ENCODE peak calls at places on chromosomes 7 and 10, in eight cellular contexts. One of them, this sample, is unnamed.

GRCh38 chr7:9250876-9251275 is 817.5 kb downstream of the NXPH1 start:
- DNase-seq in endothelial cell: no peak
- DNase-seq in BJ: no peak
- DNase-seq in type B pancreatic cell: no peak
- DNase-seq in HFFc6: no peak
- DNase-seq in uterus: no peak
- DNase-seq in CD4-positive, alpha-beta T cell: no peak
- DNase-seq in GM12865: no peak
- DNase-seq in this sample: no peak

GRCh38 chr10:85741626-85742300 is 624.8 kb downstream of the GRID1 start:
- DNase-seq in BJ: no peak
- DNase-seq in type B pancreatic cell: no peak
- DNase-seq in endothelial cell: no peak
- DNase-seq in HFFc6: no peak
- DNase-seq in GM12865: peak
- DNase-seq in CD4-positive, alpha-beta T cell: no peak
- DNase-seq in uterus: no peak
- DNase-seq in this sample: peak

GRCh38 chr7:132161231-132161915 is 414.9 kb downstream of the PLXNA4 start:
- DNase-seq in CD4-positive, alpha-beta T cell: no peak
- DNase-seq in GM12865: no peak
- DNase-seq in type B pancreatic cell: no peak
- DNase-seq in uterus: no peak
- DNase-seq in endothelial cell: no peak
- DNase-seq in HFFc6: no peak
- DNase-seq in BJ: no peak
- DNase-seq in this sample: no peak

GRCh38 chr7:21364838-21365267 is 63.0 kb upstream of the SP4 start:
- DNase-seq in GM12865: peak
- DNase-seq in BJ: no peak
- DNase-seq in HFFc6: no peak
- DNase-seq in endothelial cell: no peak
- DNase-seq in type B pancreatic cell: no peak
- DNase-seq in CD4-positive, alpha-beta T cell: no peak
- DNase-seq in uterus: no peak
- DNase-seq in this sample: no peak

GRCh38 chr10:43698156-43698555 is 49.5 kb upstream of the ZNF32 start:
- DNase-seq in BJ: no peak
- DNase-seq in CD4-positive, alpha-beta T cell: no peak
- DNase-seq in uterus: no peak
- DNase-seq in HFFc6: no peak
- DNase-seq in GM12865: no peak
- DNase-seq in type B pancreatic cell: no peak
- DNase-seq in endothelial cell: no peak
- DNase-seq in this sample: no peak

GRCh38 chr10:75508814-75509306 is 77.4 kb downstream of the LRMDA start:
- DNase-seq in CD4-positive, alpha-beta T cell: no peak
- DNase-seq in endothelial cell: no peak
- DNase-seq in type B pancreatic cell: no peak
- DNase-seq in uterus: peak
- DNase-seq in HFFc6: no peak
- DNase-seq in GM12865: peak
- DNase-seq in BJ: no peak
- DNase-seq in this sample: no peak

GRCh38 chr10:69409968-69410367 is 6.8 kb downstream of the TACR2 start:
- DNase-seq in endothelial cell: no peak
- DNase-seq in type B pancreatic cell: no peak
- DNase-seq in CD4-positive, alpha-beta T cell: no peak
- DNase-seq in GM12865: peak
- DNase-seq in uterus: peak
- DNase-seq in BJ: no peak
- DNase-seq in HFFc6: no peak
- DNase-seq in this sample: no peak

GRCh38 chr7:143288836-143289235 is 685 bp downstream of the CASP2 start:
- DNase-seq in type B pancreatic cell: no peak
- DNase-seq in CD4-positive, alpha-beta T cell: no peak
- DNase-seq in BJ: no peak
- DNase-seq in GM12865: peak
- DNase-seq in uterus: no peak
- DNase-seq in HFFc6: peak
- DNase-seq in endothelial cell: no peak
- DNase-seq in this sample: no peak

GRCh38 chr10:97731346-97732051 is 5.4 kb upstream of the ZFYVE27 start:
- DNase-seq in CD4-positive, alpha-beta T cell: peak
- DNase-seq in uterus: peak
- DNase-seq in endothelial cell: peak
- DNase-seq in HFFc6: peak
- DNase-seq in BJ: no peak
- DNase-seq in GM12865: peak
- DNase-seq in type B pancreatic cell: no peak
- DNase-seq in this sample: peak

GRCh38 chr10:31864834-31865518 is 63.7 kb downstream of the ARHGAP12 start:
- DNase-seq in HFFc6: peak
- DNase-seq in GM12865: no peak
- DNase-seq in BJ: no peak
- DNase-seq in CD4-positive, alpha-beta T cell: no peak
- DNase-seq in endothelial cell: no peak
- DNase-seq in type B pancreatic cell: no peak
- DNase-seq in uterus: no peak
- DNase-seq in this sample: no peak

GRCh38 chr10:30786131-30786530 is 156.6 kb upstream of the LYZL2 start:
- DNase-seq in CD4-positive, alpha-beta T cell: no peak
- DNase-seq in type B pancreatic cell: no peak
- DNase-seq in uterus: no peak
- DNase-seq in endothelial cell: no peak
- DNase-seq in GM12865: no peak
- DNase-seq in BJ: no peak
- DNase-seq in HFFc6: peak
- DNase-seq in this sample: no peak

GRCh38 chr7:102943425-102944169 is 30.8 kb downstream of the LRRC17 start:
- DNase-seq in GM12865: peak
- DNase-seq in uterus: no peak
- DNase-seq in type B pancreatic cell: no peak
- DNase-seq in endothelial cell: no peak
- DNase-seq in CD4-positive, alpha-beta T cell: no peak
- DNase-seq in BJ: no peak
- DNase-seq in HFFc6: no peak
- DNase-seq in this sample: no peak

GRCh38 chr7:29077181-29077580 is 69.2 kb downstream of the CPVL start:
- DNase-seq in GM12865: no peak
- DNase-seq in CD4-positive, alpha-beta T cell: no peak
- DNase-seq in uterus: no peak
- DNase-seq in type B pancreatic cell: no peak
- DNase-seq in BJ: no peak
- DNase-seq in HFFc6: no peak
- DNase-seq in endothelial cell: no peak
- DNase-seq in this sample: no peak

DNA sequence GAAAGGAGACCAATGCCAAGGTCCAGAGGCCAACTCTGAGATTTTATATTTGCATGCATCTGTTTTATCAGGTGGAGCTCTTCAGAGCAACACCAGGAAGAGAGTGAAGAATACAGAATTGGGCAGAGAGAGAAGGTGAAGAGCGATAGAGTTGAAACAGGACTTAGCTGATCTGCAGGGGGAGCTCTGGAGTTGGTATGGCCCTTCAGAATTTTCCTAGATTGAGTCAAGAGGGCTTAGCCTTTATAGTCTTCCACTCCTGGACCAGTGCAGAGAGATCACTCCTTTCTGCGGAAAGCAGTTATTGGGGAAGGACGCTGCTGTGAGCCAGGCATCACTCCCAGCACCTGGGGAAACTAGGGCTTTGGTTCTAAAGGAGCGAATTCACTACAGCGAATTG is 105.0 kb upstream of the DGKB start:
- DNase-seq in BJ: no peak
- DNase-seq in uterus: no peak
- DNase-seq in HFFc6: no peak
- DNase-seq in endothelial cell: peak
- DNase-seq in type B pancreatic cell: no peak
- DNase-seq in GM12865: peak
- DNase-seq in CD4-positive, alpha-beta T cell: no peak
- DNase-seq in this sample: no peak
- TF ChIP-seq CTCF in BJ: peak
- TF ChIP-seq CTCF in uterus: no peak
- TF ChIP-seq CTCF in HFFc6: peak
- TF ChIP-seq CTCF in endothelial cell: no peak
- TF ChIP-seq CTCF in type B pancreatic cell: peak
- TF ChIP-seq CTCF in GM12865: peak
- TF ChIP-seq CTCF in CD4-positive, alpha-beta T cell: no peak
- TF ChIP-seq CTCF in this sample: no peak

GRCh38 chr10:130545122-130545521 is 408.9 kb downstream of the GLRX3 start:
- DNase-seq in GM12865: no peak
- DNase-seq in endothelial cell: no peak
- DNase-seq in HFFc6: no peak
- DNase-seq in type B pancreatic cell: no peak
- DNase-seq in BJ: no peak
- DNase-seq in CD4-positive, alpha-beta T cell: no peak
- DNase-seq in uterus: no peak
- DNase-seq in this sample: no peak

GRCh38 chr10:130547368-130547767 is 411.2 kb downstream of the GLRX3 start:
- DNase-seq in endothelial cell: no peak
- DNase-seq in type B pancreatic cell: no peak
- DNase-seq in GM12865: no peak
- DNase-seq in CD4-positive, alpha-beta T cell: no peak
- DNase-seq in uterus: no peak
- DNase-seq in BJ: no peak
- DNase-seq in HFFc6: no peak
- DNase-seq in this sample: no peak

GRCh38 chr10:130543787-130544186 is 407.6 kb downstream of the GLRX3 start:
- DNase-seq in BJ: no peak
- DNase-seq in CD4-positive, alpha-beta T cell: no peak
- DNase-seq in GM12865: no peak
- DNase-seq in HFFc6: no peak
- DNase-seq in endothelial cell: no peak
- DNase-seq in type B pancreatic cell: no peak
- DNase-seq in uterus: no peak
- DNase-seq in this sample: no peak

GRCh38 chr10:130542761-130543160 is 406.6 kb downstream of the GLRX3 start:
- DNase-seq in BJ: no peak
- DNase-seq in GM12865: no peak
- DNase-seq in endothelial cell: no peak
- DNase-seq in HFFc6: no peak
- DNase-seq in type B pancreatic cell: no peak
- DNase-seq in CD4-positive, alpha-beta T cell: no peak
- DNase-seq in uterus: no peak
- DNase-seq in this sample: no peak

GRCh38 chr10:130546841-130547240 is 410.6 kb downstream of the GLRX3 start:
- DNase-seq in type B pancreatic cell: no peak
- DNase-seq in GM12865: no peak
- DNase-seq in uterus: no peak
- DNase-seq in CD4-positive, alpha-beta T cell: no peak
- DNase-seq in endothelial cell: no peak
- DNase-seq in HFFc6: no peak
- DNase-seq in BJ: no peak
- DNase-seq in this sample: no peak
- TF ChIP-seq CTCF in type B pancreatic cell: no peak
- TF ChIP-seq CTCF in GM12865: no peak
- TF ChIP-seq CTCF in uterus: no peak
- TF ChIP-seq CTCF in CD4-positive, alpha-beta T cell: no peak
- TF ChIP-seq CTCF in endothelial cell: no peak
- TF ChIP-seq CTCF in HFFc6: no peak
- TF ChIP-seq CTCF in BJ: no peak
- TF ChIP-seq CTCF in this sample: no peak

GRCh38 chr10:66604195-66604594 is 321.6 kb upstream of the LRRTM3 start:
- DNase-seq in BJ: no peak
- DNase-seq in HFFc6: no peak
- DNase-seq in GM12865: no peak
- DNase-seq in CD4-positive, alpha-beta T cell: no peak
- DNase-seq in uterus: no peak
- DNase-seq in endothelial cell: no peak
- DNase-seq in type B pancreatic cell: no peak
- DNase-seq in this sample: no peak
- TF ChIP-seq CTCF in BJ: no peak
- TF ChIP-seq CTCF in HFFc6: no peak
- TF ChIP-seq CTCF in GM12865: no peak
- TF ChIP-seq CTCF in CD4-positive, alpha-beta T cell: no peak
- TF ChIP-seq CTCF in uterus: no peak
- TF ChIP-seq CTCF in endothelial cell: no peak
- TF ChIP-seq CTCF in type B pancreatic cell: no peak
- TF ChIP-seq CTCF in this sample: no peak

DNA sequence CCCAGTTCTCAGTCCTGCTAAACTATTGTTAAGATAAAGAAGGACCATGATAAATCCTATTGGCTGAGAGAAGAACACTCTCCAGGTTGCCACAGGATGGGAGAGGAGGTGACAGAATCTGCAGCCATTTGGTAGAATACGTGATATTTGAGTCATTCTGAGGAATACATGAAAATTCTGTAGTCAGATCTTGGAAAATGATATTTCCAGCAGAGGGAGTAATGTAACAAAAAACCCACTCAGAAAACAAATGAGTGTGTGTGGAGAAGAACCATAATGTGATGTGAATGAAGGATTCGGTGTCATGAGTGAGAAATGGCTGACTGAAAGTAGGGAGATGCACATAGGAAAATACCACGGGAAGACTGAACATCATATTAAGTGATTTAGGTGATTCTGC is 128.5 kb upstream of the PFKP start:
- DNase-seq in type B pancreatic cell: no peak
- DNase-seq in uterus: no peak
- DNase-seq in CD4-positive, alpha-beta T cell: no peak
- DNase-seq in GM12865: no peak
- DNase-seq in BJ: no peak
- DNase-seq in HFFc6: peak
- DNase-seq in endothelial cell: no peak
- DNase-seq in this sample: no peak
- TF ChIP-seq CTCF in type B pancreatic cell: no peak
- TF ChIP-seq CTCF in uterus: no peak
- TF ChIP-seq CTCF in CD4-positive, alpha-beta T cell: no peak
- TF ChIP-seq CTCF in GM12865: no peak
- TF ChIP-seq CTCF in BJ: peak
- TF ChIP-seq CTCF in HFFc6: peak
- TF ChIP-seq CTCF in endothelial cell: no peak
- TF ChIP-seq CTCF in this sample: no peak

GRCh38 chr7:45111298-45112223 is at the start of gene TBRG4:
- DNase-seq in HFFc6: peak
- DNase-seq in endothelial cell: peak
- DNase-seq in CD4-positive, alpha-beta T cell: peak
- DNase-seq in type B pancreatic cell: peak
- DNase-seq in uterus: peak
- DNase-seq in BJ: peak
- DNase-seq in GM12865: peak
- DNase-seq in this sample: peak
- TF ChIP-seq CTCF in HFFc6: peak
- TF ChIP-seq CTCF in endothelial cell: no peak
- TF ChIP-seq CTCF in CD4-positive, alpha-beta T cell: no peak
- TF ChIP-seq CTCF in type B pancreatic cell: peak
- TF ChIP-seq CTCF in uterus: peak
- TF ChIP-seq CTCF in BJ: peak
- TF ChIP-seq CTCF in GM12865: peak
- TF ChIP-seq CTCF in this sample: peak